ENCODE peak calls at places on chromosomes 6 and 20, in six cellular contexts. One of them, this sample, is unnamed.

GRCh38 chr6:307874-308273 is 15.6 kb downstream of the DUSP22 start:
- DNase-seq in activated B cell treated with CpG ODN at 0.5 μM for 24 hours: no peak
- DNase-seq in T-helper 2 cell: no peak
- DNase-seq in pons: no peak
- DNase-seq in activated T-cell treated with anti-CD3 and anti-CD28 coated beads for 48 hours: no peak
- DNase-seq in posterior cingulate gyrus: no peak
- DNase-seq in this sample: no peak

GRCh38 chr6:113855500-113856010 is 1.6 kb upstream of the MARCKS start:
- DNase-seq in activated B cell treated with CpG ODN at 0.5 μM for 24 hours: peak; percentile 40
- DNase-seq in T-helper 2 cell: no peak
- DNase-seq in pons: peak; percentile 78
- DNase-seq in activated T-cell treated with anti-CD3 and anti-CD28 coated beads for 48 hours: no peak
- DNase-seq in posterior cingulate gyrus: no peak
- DNase-seq in this sample: no peak

GRCh38 chr6:74409447-74409846 is 713.4 kb downstream of the CD109 start:
- DNase-seq in activated B cell treated with CpG ODN at 0.5 μM for 24 hours: no peak
- DNase-seq in T-helper 2 cell: no peak
- DNase-seq in pons: peak; percentile 36
- DNase-seq in activated T-cell treated with anti-CD3 and anti-CD28 coated beads for 48 hours: no peak
- DNase-seq in posterior cingulate gyrus: no peak
- DNase-seq in this sample: no peak

GRCh38 chr20:35232575-35232974 is 6.1 kb downstream of the MMP24 start:
- DNase-seq in activated B cell treated with CpG ODN at 0.5 μM for 24 hours: no peak
- DNase-seq in T-helper 2 cell: no peak
- DNase-seq in pons: peak; percentile 11
- DNase-seq in activated T-cell treated with anti-CD3 and anti-CD28 coated beads for 48 hours: no peak
- DNase-seq in posterior cingulate gyrus: no peak
- DNase-seq in this sample: no peak

GRCh38 chr6:7914991-7915789 is 4.6 kb upstream of the TXNDC5 start:
- DNase-seq in activated B cell treated with CpG ODN at 0.5 μM for 24 hours: peak; percentile 34
- DNase-seq in T-helper 2 cell: no peak
- DNase-seq in pons: no peak
- DNase-seq in activated T-cell treated with anti-CD3 and anti-CD28 coated beads for 48 hours: no peak
- DNase-seq in posterior cingulate gyrus: no peak
- DNase-seq in this sample: no peak

GRCh38 chr6:34158876-34159275 is 13.0 kb upstream of the GRM4 start:
- DNase-seq in activated B cell treated with CpG ODN at 0.5 μM for 24 hours: no peak
- DNase-seq in T-helper 2 cell: no peak
- DNase-seq in pons: no peak
- DNase-seq in activated T-cell treated with anti-CD3 and anti-CD28 coated beads for 48 hours: no peak
- DNase-seq in posterior cingulate gyrus: no peak
- DNase-seq in this sample: no peak

GRCh38 chr20:19785173-19785799 is 27.2 kb downstream of the RIN2 start:
- DNase-seq in activated B cell treated with CpG ODN at 0.5 μM for 24 hours: no peak
- DNase-seq in T-helper 2 cell: no peak
- DNase-seq in pons: peak; percentile 64
- DNase-seq in activated T-cell treated with anti-CD3 and anti-CD28 coated beads for 48 hours: no peak
- DNase-seq in posterior cingulate gyrus: no peak
- DNase-seq in this sample: no peak

GRCh38 chr6:151095538-151096254 is 144.1 kb upstream of the AKAP12 start:
- DNase-seq in activated B cell treated with CpG ODN at 0.5 μM for 24 hours: no peak
- DNase-seq in T-helper 2 cell: no peak
- DNase-seq in pons: no peak
- DNase-seq in activated T-cell treated with anti-CD3 and anti-CD28 coated beads for 48 hours: no peak
- DNase-seq in posterior cingulate gyrus: no peak
- DNase-seq in this sample: no peak

GRCh38 chr6:31525932-31526591 is 2.7 kb upstream of the MCCD1 start:
- DNase-seq in activated B cell treated with CpG ODN at 0.5 μM for 24 hours: no peak
- DNase-seq in T-helper 2 cell: no peak
- DNase-seq in pons: no peak
- DNase-seq in activated T-cell treated with anti-CD3 and anti-CD28 coated beads for 48 hours: no peak
- DNase-seq in posterior cingulate gyrus: no peak
- DNase-seq in this sample: no peak

GRCh38 chr20:16713056-16713455 is 16.8 kb upstream of the SNRPB2 start:
- DNase-seq in activated B cell treated with CpG ODN at 0.5 μM for 24 hours: no peak
- DNase-seq in T-helper 2 cell: no peak
- DNase-seq in pons: no peak
- DNase-seq in activated T-cell treated with anti-CD3 and anti-CD28 coated beads for 48 hours: no peak
- DNase-seq in posterior cingulate gyrus: no peak
- DNase-seq in this sample: no peak

GRCh38 chr20:47159166-47159565 is 197.3 kb downstream of the ZMYND8 start:
- DNase-seq in activated B cell treated with CpG ODN at 0.5 μM for 24 hours: no peak
- DNase-seq in T-helper 2 cell: no peak
- DNase-seq in pons: no peak
- DNase-seq in activated T-cell treated with anti-CD3 and anti-CD28 coated beads for 48 hours: no peak
- DNase-seq in posterior cingulate gyrus: no peak
- DNase-seq in this sample: no peak

GRCh38 chr20:52941803-52942202 is 30.4 kb upstream of the TSHZ2 start:
- DNase-seq in activated B cell treated with CpG ODN at 0.5 μM for 24 hours: no peak
- DNase-seq in T-helper 2 cell: no peak
- DNase-seq in pons: no peak
- DNase-seq in activated T-cell treated with anti-CD3 and anti-CD28 coated beads for 48 hours: no peak
- DNase-seq in posterior cingulate gyrus: no peak
- DNase-seq in this sample: no peak

GRCh38 chr20:1467082-1467354 is 369 bp upstream of the NSFL1C start:
- DNase-seq in activated B cell treated with CpG ODN at 0.5 μM for 24 hours: no peak
- DNase-seq in T-helper 2 cell: no peak
- DNase-seq in pons: no peak
- DNase-seq in activated T-cell treated with anti-CD3 and anti-CD28 coated beads for 48 hours: no peak
- DNase-seq in posterior cingulate gyrus: no peak
- DNase-seq in this sample: no peak

GRCh38 chr6:158142789-158143188 is 25.3 kb downstream of the SERAC1 start:
- DNase-seq in activated B cell treated with CpG ODN at 0.5 μM for 24 hours: no peak
- DNase-seq in T-helper 2 cell: no peak
- DNase-seq in pons: no peak
- DNase-seq in activated T-cell treated with anti-CD3 and anti-CD28 coated beads for 48 hours: no peak
- DNase-seq in posterior cingulate gyrus: no peak
- DNase-seq in this sample: no peak

GRCh38 chr6:114304304-114304887 is 38.4 kb downstream of the HS3ST5 start:
- DNase-seq in activated B cell treated with CpG ODN at 0.5 μM for 24 hours: no peak
- DNase-seq in T-helper 2 cell: peak; percentile 1
- DNase-seq in pons: peak; percentile 52
- DNase-seq in activated T-cell treated with anti-CD3 and anti-CD28 coated beads for 48 hours: no peak
- DNase-seq in posterior cingulate gyrus: no peak
- DNase-seq in this sample: no peak

GRCh38 chr6:43749461-43749860 is 20.6 kb upstream of the VEGFA start:
- DNase-seq in activated B cell treated with CpG ODN at 0.5 μM for 24 hours: no peak
- DNase-seq in T-helper 2 cell: no peak
- DNase-seq in pons: no peak
- DNase-seq in activated T-cell treated with anti-CD3 and anti-CD28 coated beads for 48 hours: no peak
- DNase-seq in posterior cingulate gyrus: no peak
- DNase-seq in this sample: no peak

This sample was measured in stimulated activated CD4-positive, alpha-beta T cell treated with anti-CD3 and anti-CD28 coated beads, Interleukin-4, amount 100 ng/mL, for 48 hours.